ENCODE peak calls at places on chromosomes 1 and 21, in five cellular contexts. Q is upper lobe of right lung, S is body of pancreas, Z is heart left ventricle, E is BJ. T is an unnamed sample.

GRCh38 chr1:12383786-12384185 is 154.0 kb downstream of the VPS13D start:
- DNase-seq in S (no peak), Z (no peak), E (no peak), Q (no peak), T (no peak)

GRCh38 chr1:150578278-150579109 is 916 bp downstream of the MCL1 start:
- DNase-seq in S (peak), E (peak), Q (peak), Z (peak), T (no peak)

GRCh38 chr1:219304227-219305226 is 130.8 kb downstream of the LYPLAL1 start:
- DNase-seq in Z (peak), E (no peak), Q (no peak), S (peak), T (peak)

GRCh38 chr1:185155600-185156320 is 993 bp downstream of the TRMT1L start:
- DNase-seq in S (peak), Z (no peak), E (no peak), Q (no peak), T (no peak)

GRCh38 chr1:169363046-169363756 is 4.4 kb downstream of the NME7 start:
- DNase-seq in E (peak), S (no peak), Q (no peak), Z (no peak), T (no peak)

GRCh38 chr1:9720785-9721605 is 69.5 kb downstream of the PIK3CD start:
- DNase-seq in S (no peak), E (no peak), Z (no peak), Q (no peak), T (no peak)

GRCh38 chr1:173280899-173281660 is 73.9 kb upstream of the TNFSF4 start:
- DNase-seq in S (no peak), Q (no peak), Z (no peak), E (no peak), T (no peak)

GRCh38 chr1:50491142-50491541 is 67.9 kb upstream of the DMRTA2 start:
- DNase-seq in E (no peak), S (no peak), Z (no peak), Q (no peak), T (no peak)

GRCh38 chr1:57897581-57897980 is 473.7 kb upstream of the DAB1 start:
- DNase-seq in E (no peak), S (no peak), Z (no peak), Q (no peak), T (no peak)

GRCh38 chr1:25906644-25907300 is 553 bp upstream of the STMN1 start:
- DNase-seq in S (peak), E (no peak), Z (no peak), Q (peak), T (no peak)

GRCh38 chr1:198123146-198123545 is 33.7 kb upstream of the NEK7 start:
- DNase-seq in S (no peak), E (no peak), Q (no peak), Z (no peak), T (no peak)

GRCh38 chr1:32806910-32807523 is 10.1 kb downstream of the YARS1 start:
- DNase-seq in Z (no peak), Q (no peak), S (no peak), E (no peak), T (no peak)

GRCh38 chr1:119228318-119228717 is 87.9 kb upstream of the WARS2 start:
- DNase-seq in E (no peak), Q (no peak), Z (no peak), S (no peak), T (no peak)

GRCh38 chr1:23436520-23437354 is 12.2 kb upstream of the TCEA3 start:
- DNase-seq in S (no peak), E (no peak), Q (peak), Z (no peak), T (no peak)

GRCh38 chr1:172742599-172743500 is 83.9 kb downstream of the FASLG start:
- DNase-seq in S (no peak), Q (no peak), E (no peak), Z (no peak), T (no peak)

GRCh38 chr1:47262787-47263413 is 30.9 kb upstream of the TAL1 start:
- DNase-seq in S (peak), E (no peak), Z (no peak), Q (no peak), T (peak)

DNA sequence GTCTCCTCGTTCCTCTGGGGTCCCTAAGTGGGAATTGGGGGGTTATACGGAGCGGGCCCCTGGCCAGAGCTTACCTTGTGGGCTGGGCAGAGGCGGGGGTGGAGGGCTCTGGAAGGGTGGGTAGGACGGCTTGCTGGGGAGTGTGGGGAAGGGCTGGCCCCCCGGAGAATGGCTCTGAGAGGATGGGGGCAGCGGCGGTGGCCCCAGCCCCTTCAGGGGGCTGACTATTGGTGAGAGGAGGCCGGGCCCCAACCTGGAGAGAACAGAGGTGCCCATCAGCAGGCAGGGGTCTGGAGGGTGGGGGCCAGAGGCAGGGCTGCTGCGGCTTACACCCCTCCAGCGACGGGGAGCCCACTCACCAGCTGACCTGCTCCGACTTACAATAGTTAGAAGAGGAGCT is 50.6 kb downstream of the DMRTB1 start:
- DNase-seq in S (no peak), E (no peak), Z (peak), Q (no peak), T (no peak)
- H3K4me3 ChIP-seq in S (no peak), E (no peak), Z (no peak), Q (no peak), T (no peak)

GRCh38 chr1:228180271-228180987 is 14.8 kb downstream of the IBA57 start:
- DNase-seq in E (no peak), Q (no peak), Z (no peak), S (no peak), T (no peak)
- TF ChIP-seq CTCF in E (peak), Q (peak), Z (peak), S (no peak), T (no peak)

DNA sequence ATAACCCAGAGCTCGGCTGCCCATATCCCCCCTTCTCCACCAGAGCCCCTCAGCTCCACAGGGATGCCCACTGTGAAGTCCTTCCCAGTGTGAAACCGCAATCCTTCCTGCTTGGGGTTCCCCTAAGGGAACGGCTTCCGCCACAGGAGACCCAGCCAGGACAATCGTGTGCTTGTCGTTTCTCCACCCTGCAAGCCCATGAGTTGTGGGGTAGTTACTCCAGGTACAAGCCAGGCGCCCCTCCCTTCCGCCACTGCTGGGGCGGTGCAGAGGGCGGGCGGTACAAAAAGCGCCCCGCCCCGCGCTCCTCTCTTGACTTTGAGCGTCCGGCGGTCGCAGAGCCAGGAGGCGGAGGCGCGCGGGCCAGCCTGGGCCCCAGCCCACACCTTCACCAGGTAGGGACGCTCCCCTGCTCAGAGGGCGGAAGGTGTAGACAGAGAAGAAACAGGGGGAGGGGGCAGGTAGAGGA is at the start of gene TINAGL1:
- DNase-seq in Q (peak), Z (peak), E (no peak), S (peak), T (no peak)
- H3K4me3 ChIP-seq in Q (peak), Z (peak), E (peak), S (peak), T (no peak)

GRCh38 chr1:106360252-106360651 is 696.2 kb upstream of the PRMT6 start:
- DNase-seq in E (no peak), Q (no peak), Z (no peak), S (no peak), T (no peak)
- TF ChIP-seq CTCF in E (no peak), Q (peak), Z (no peak), S (no peak), T (no peak)

GRCh38 chr1:41053324-41053723 is 31.8 kb upstream of the SLFNL1 start:
- DNase-seq in S (peak), Z (no peak), E (no peak), Q (no peak), T (no peak)
- H3K4me3 ChIP-seq in S (no peak), Z (no peak), E (no peak), Q (no peak), T (no peak)

GRCh38 chr21:28018741-28019669 is 973.7 kb downstream of the LTN1 start:
- DNase-seq in Q (no peak), Z (no peak), E (no peak), S (peak), T (no peak)
- TF ChIP-seq CTCF in Q (no peak), Z (peak), E (no peak), S (peak), T (peak)

GRCh38 chr1:46130144-46130543 is 2.3 kb downstream of the PIK3R3 start:
- DNase-seq in E (no peak), Q (no peak), S (no peak), Z (no peak), T (no peak)
- H3K4me3 ChIP-seq in E (no peak), Q (peak), S (no peak), Z (peak), T (peak)

GRCh38 chr1:192732787-192733186 is 76.1 kb upstream of the RGS2 start:
- DNase-seq in S (no peak), Z (no peak), E (no peak), Q (no peak), T (no peak)
- TF ChIP-seq CTCF in S (no peak), Z (no peak), E (no peak), Q (no peak), T (no peak)

DNA sequence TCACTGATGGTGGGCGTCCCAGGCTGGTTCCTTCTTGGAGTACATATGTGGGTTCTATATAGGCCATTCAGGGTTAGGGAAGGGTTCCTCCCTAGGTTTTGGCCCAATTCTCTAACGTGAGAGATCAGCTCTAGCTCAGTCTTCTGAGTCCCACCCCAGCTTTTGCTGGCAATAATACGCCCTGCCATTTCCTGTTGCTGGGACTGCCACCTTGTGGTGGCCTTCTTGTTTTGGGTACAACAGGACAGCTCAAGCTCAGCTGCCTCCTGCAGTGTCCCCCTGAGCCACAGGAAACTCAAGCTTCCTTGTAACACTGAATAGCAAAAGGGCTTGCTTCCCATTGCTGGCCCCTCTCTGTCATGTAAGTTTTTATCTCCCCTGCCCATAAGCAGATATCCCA is 77.8 kb downstream of the BACH1 start:
- DNase-seq in Z (peak), S (peak), E (no peak), Q (peak), T (no peak)
- H3K4me3 ChIP-seq in Z (no peak), S (no peak), E (no peak), Q (no peak), T (no peak)

DNA sequence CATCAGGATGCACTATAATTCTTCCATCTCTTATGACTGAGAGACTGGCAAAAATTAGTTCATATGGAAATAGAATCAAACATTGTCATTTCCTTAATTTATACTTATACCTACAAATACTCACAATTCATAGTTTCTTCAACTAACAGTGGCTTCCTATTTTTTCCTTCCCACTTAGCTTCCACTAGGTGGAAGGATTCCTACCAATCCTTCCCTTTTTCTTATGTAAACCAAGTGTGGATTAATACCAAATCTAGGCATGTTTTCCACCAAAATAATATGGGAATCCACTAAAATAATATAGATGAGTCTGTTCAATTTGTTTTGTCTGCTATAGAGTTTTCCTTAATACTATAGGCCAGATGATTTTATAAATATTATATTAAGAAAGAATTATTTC is 1537.1 kb downstream of the PLA2G4A start:
- DNase-seq in Q (no peak), Z (no peak), S (no peak), E (no peak), T (no peak)
- TF ChIP-seq CTCF in Q (no peak), Z (no peak), S (no peak), E (no peak), T (no peak)